ENCODE peak calls at places on chromosomes 3 and 15, in ten cellular contexts. S is fibroblast of pulmonary artery; D is memory B cell; W is anterior cingulate cortex; M is effector CD8-positive, alpha-beta T cell; V is transverse colon; Q is aorta; G is H4; E is HFFc6; U is mucosa of descending colon. X is an unnamed sample.

GRCh38 chr15:41573396-41573795 is 14.4 kb downstream of the TYRO3 start:
- DNase-seq in S (no peak), D (no peak), W (no peak), M (no peak), V (no peak), Q (no peak), G (no peak), E (no peak), U (no peak), X (no peak)

GRCh38 chr3:56282341-56282740 is 185.9 kb downstream of the ERC2 start:
- DNase-seq in S (peak), D (no peak), W (no peak), M (no peak), V (no peak), Q (no peak), G (no peak), E (no peak), U (no peak), X (no peak)

GRCh38 chr3:126351086-126351770 is 6.0 kb downstream of the KLF15 start:
- DNase-seq in S (no peak), D (no peak), W (no peak), M (no peak), V (peak), Q (peak), G (no peak), E (no peak), U (peak), X (no peak)

GRCh38 chr3:129441215-129441614 is 1.2 kb downstream of the IFT122 start:
- DNase-seq in S (no peak), D (no peak), W (no peak), M (no peak), V (no peak), Q (no peak), G (no peak), E (no peak), U (no peak), X (no peak)

GRCh38 chr15:98801234-98801561 is 152.9 kb downstream of the IGF1R start:
- DNase-seq in S (no peak), D (no peak), W (peak), M (no peak), V (no peak), Q (no peak), G (no peak), E (no peak), U (no peak), X (no peak)

GRCh38 chr15:31136016-31136415 is 34.5 kb upstream of the TRPM1 start:
- DNase-seq in S (no peak), D (no peak), W (no peak), M (no peak), V (no peak), Q (no peak), G (no peak), E (no peak), U (no peak), X (no peak)

GRCh38 chr3:73399106-73399505 is 225.6 kb downstream of the PDZRN3 start:
- DNase-seq in S (peak), D (no peak), W (no peak), M (no peak), V (no peak), Q (no peak), G (no peak), E (peak), U (no peak), X (no peak)

GRCh38 chr3:15606434-15606891 is 4.9 kb downstream of the BTD start:
- DNase-seq in S (no peak), D (no peak), W (no peak), M (no peak), V (peak), Q (no peak), G (no peak), E (no peak), U (no peak), X (no peak)

GRCh38 chr15:20345401-20345958 is 196.1 kb downstream of the GOLGA6L6 start:
- DNase-seq in S (no peak), D (peak), W (no peak), M (no peak), V (no peak), Q (peak), G (no peak), E (no peak), U (no peak), X (no peak)

GRCh38 chr15:64464271-64465005 is 4.1 kb downstream of the ZNF609 start:
- DNase-seq in S (peak), D (no peak), W (no peak), M (no peak), V (no peak), Q (no peak), G (no peak), E (no peak), U (no peak), X (peak)

GRCh38 chr15:99568548-99569352 is 3.0 kb downstream of the MEF2A start:
- DNase-seq in S (no peak), D (no peak), W (no peak), M (no peak), V (no peak), Q (no peak), G (no peak), E (no peak), U (no peak), X (no peak)

GRCh38 chr3:159583662-159584061 is 405.0 kb upstream of the IL12A start:
- DNase-seq in S (no peak), D (no peak), W (no peak), M (no peak), V (no peak), Q (no peak), G (no peak), E (peak), U (no peak), X (no peak)

GRCh38 chr3:192281207-192281880 is 446.0 kb downstream of the FGF12 start:
- DNase-seq in S (no peak), D (no peak), W (no peak), M (no peak), V (no peak), Q (no peak), G (no peak), E (no peak), U (no peak), X (no peak)

GRCh38 chr3:49012441-49013017 is 5.3 kb downstream of the WDR6 start:
- DNase-seq in S (no peak), D (no peak), W (no peak), M (no peak), V (no peak), Q (no peak), G (no peak), E (no peak), U (peak), X (no peak)

GRCh38 chr3:9146367-9147071 is 102.9 kb downstream of the SRGAP3 start:
- DNase-seq in S (no peak), D (no peak), W (no peak), M (no peak), V (peak), Q (no peak), G (no peak), E (no peak), U (no peak), X (no peak)

GRCh38 chr3:138950006-138950644 is 3.1 kb downstream of the FOXL2NB start:
- DNase-seq in S (peak), D (no peak), W (no peak), M (no peak), V (no peak), Q (peak), G (no peak), E (no peak), U (no peak), X (no peak)

GRCh38 chr3:113271189-113271588 is 59.8 kb downstream of the BOC start:
- DNase-seq in S (no peak), D (no peak), W (no peak), M (no peak), V (no peak), Q (no peak), G (no peak), E (no peak), U (no peak), X (no peak)